ENCODE peak calls at places on chromosomes 12 and 14, in five cellular contexts. X, Z, O, V and G are unnamed samples.

GRCh38 chr12:113467514-113468364 is 3.9 kb downstream of the LHX5 start:
- DNase-seq in X (peak; percentile 37), Z (no peak), O (peak; percentile 44), V (no peak), G (no peak)

GRCh38 chr14:52706286-52706685 is 714 bp upstream of the PSMC6 start:
- DNase-seq in X (peak; percentile 82), Z (no peak), O (peak; percentile 20), V (no peak), G (peak; percentile 50)

GRCh38 chr12:103279444-103279843 is 216.3 kb downstream of the C12orf42 start:
- DNase-seq in X (no peak), Z (no peak), O (no peak), V (no peak), G (no peak)

GRCh38 chr12:33450480-33450879 is 10.9 kb upstream of the SYT10 start:
- DNase-seq in X (no peak), Z (no peak), O (no peak), V (no peak), G (no peak)

GRCh38 chr12:62813031-62813829 is 121.7 kb downstream of the PPM1H start:
- DNase-seq in X (peak; percentile 47), Z (peak; percentile 31), O (peak; percentile 83), V (no peak), G (peak; percentile 68)

GRCh38 chr12:31906581-31907286 is 52.5 kb upstream of the RESF1 start:
- DNase-seq in X (no peak), Z (no peak), O (peak; percentile 35), V (peak; percentile 7), G (no peak)

GRCh38 chr12:53499261-53500118 is at the start of gene MAP3K12:
- DNase-seq in X (peak; percentile 57), Z (no peak), O (peak; percentile 72), V (no peak), G (peak; percentile 46)

GRCh38 chr12:110934093-110934852 is 13.9 kb upstream of the MYL2 start:
- DNase-seq in X (no peak), Z (no peak), O (peak; percentile 77), V (peak; percentile 35), G (no peak)

GRCh38 chr12:118513554-118513953 is 137.2 kb downstream of the SUDS3 start:
- DNase-seq in X (no peak), Z (no peak), O (no peak), V (no peak), G (no peak)

GRCh38 chr14:105333020-105333490 is 18.5 kb downstream of the PACS2 start:
- DNase-seq in X (no peak), Z (no peak), O (no peak), V (no peak), G (no peak)

GRCh38 chr12:107110519-107110859 is 17.1 kb upstream of the CRY1 start:
- DNase-seq in X (no peak), Z (no peak), O (no peak), V (no peak), G (no peak)

GRCh38 chr14:24130717-24131548 is 474 bp downstream of the FITM1 start:
- DNase-seq in X (no peak), Z (no peak), O (no peak), V (peak; percentile 81), G (no peak)

GRCh38 chr12:53235742-53236442 is 3.9 kb upstream of the RARG start:
- DNase-seq in X (no peak), Z (no peak), O (no peak), V (no peak), G (no peak)

GRCh38 chr14:37587438-37587837 is 7.6 kb downstream of the FOXA1 start:
- DNase-seq in X (no peak), Z (no peak), O (no peak), V (no peak), G (peak; percentile 55)

GRCh38 chr12:30582943-30583342 is 112.7 kb downstream of the IPO8 start:
- DNase-seq in X (no peak), Z (no peak), O (no peak), V (no peak), G (no peak)

GRCh38 chr12:127284870-127285431 is 982.0 kb upstream of the TMEM132C start:
- DNase-seq in X (no peak), Z (no peak), O (no peak), V (no peak), G (peak; percentile 3)

GRCh38 chr12:112305951-112306350 is 76.3 kb downstream of the HECTD4 start:
- DNase-seq in X (no peak), Z (no peak), O (no peak), V (no peak), G (no peak)

GRCh38 chr12:105922670-105923102 is 216.1 kb downstream of the NUAK1 start:
- DNase-seq in X (no peak), Z (no peak), O (peak; percentile 76), V (no peak), G (peak; percentile 18)

GRCh38 chr12:43750814-43751213 is 7.8 kb downstream of the PUS7L start:
- DNase-seq in X (no peak), Z (no peak), O (no peak), V (no peak), G (no peak)

GRCh38 chr14:23877111-23877510 is 76.5 kb upstream of the DHRS4 start:
- DNase-seq in X (no peak), Z (no peak), O (no peak), V (no peak), G (no peak)

GRCh38 chr14:39381366-39381765 is 50.9 kb downstream of the FBXO33 start:
- DNase-seq in X (no peak), Z (no peak), O (no peak), V (no peak), G (no peak)

GRCh38 chr12:47601071-47601470 is 104.8 kb downstream of the RPAP3 start:
- DNase-seq in X (no peak), Z (no peak), O (no peak), V (no peak), G (no peak)

GRCh38 chr12:68780731-68781130 is 27.2 kb upstream of the MDM2 start:
- DNase-seq in X (no peak), Z (no peak), O (no peak), V (no peak), G (no peak)

GRCh38 chr14:105167303-105168092 is 1.1 kb downstream of the JAG2 start:
- DNase-seq in X (peak; percentile 68), Z (no peak), O (no peak), V (no peak), G (no peak)

DNA sequence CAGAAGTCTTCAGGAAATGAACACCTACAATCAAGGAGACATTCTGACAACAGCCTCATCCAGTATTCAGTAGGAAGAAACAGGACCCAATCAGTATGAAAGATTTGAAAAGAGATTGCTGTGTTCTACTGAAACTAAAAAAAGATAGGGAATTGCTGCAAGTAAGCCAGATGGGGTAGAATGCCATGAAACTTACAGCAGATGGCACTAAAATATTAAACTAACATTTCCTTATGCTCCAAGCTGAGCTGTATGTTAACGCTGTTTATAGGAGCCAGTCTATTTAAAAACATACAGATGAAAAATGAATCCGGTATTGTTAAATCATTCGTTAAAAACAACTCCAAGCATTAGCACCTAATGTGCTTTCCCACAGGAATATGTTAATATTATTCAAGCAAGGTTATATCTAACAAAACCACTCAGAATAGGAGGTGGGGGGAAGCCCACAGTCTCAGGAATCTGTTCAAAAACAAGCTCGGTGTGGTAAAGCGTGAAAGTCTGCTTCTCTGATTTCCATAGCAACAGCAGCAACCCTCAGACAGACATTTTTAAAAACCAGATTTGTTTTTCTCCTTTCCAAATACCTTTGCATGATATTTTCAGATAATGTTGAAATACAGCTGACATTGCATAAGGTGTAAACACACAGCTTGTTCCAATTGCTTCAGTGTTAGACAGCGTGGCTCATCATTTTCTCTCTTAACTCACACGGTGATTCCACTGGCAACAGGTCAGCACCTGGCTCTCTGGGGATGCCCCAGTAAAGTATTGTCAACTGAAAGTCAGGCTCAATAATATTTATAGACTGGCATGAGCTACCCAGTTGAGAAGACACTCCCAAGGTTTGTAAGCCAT is 131.4 kb upstream of the CCDC175 start:
- DNase-seq in X (no peak), Z (no peak), O (no peak), V (no peak), G (no peak)
- TF ChIP-seq JUN in X (no peak), Z (no peak), O (no peak), V (no peak), G (no peak)

DNA sequence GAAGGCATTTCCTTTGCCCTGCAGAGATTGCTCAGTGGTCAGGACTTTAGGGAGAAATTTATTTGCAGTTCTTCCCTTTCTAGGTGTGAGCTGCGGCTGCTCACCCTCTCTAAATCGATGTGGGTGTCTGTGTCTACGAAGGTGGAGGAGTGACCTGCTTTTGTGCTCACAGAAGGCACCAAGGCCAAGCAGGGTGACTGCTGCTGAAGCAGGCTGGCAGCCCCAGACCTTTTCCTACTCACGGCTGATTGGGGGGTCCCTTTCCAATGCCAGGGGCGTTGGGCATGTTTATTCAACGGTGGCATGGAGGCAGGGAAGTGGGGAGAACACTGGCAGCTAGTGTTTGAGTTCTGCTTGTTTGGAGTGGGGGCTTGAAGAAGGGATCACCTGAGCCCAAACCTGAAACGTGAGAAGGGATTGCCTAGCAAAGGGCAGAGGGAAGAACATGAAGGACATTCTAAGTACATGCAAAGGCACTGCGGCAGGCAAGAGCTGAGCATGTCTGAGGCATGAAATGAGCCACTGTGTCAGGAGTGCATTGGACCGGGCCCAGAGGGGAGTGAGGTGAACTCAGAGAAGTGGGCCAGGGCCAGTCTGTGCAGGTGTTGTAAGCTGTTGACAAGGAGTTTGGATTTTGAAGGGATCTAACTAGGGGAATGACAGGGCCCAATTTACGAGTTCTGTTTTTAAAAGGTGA is 56.3 kb downstream of the CACNA1C start:
- DNase-seq in X (no peak), Z (no peak), O (no peak), V (no peak), G (no peak)
- H3K27ac ChIP-seq in X (no peak overlapping the region), Z (no peak overlapping the region), O (no peak overlapping the region), V (no peak overlapping the region), G (no peak overlapping the region)

GRCh38 chr14:29236848-29237247 is 470.3 kb downstream of the FOXG1 start:
- DNase-seq in X (no peak), Z (no peak), O (peak; percentile 20), V (no peak), G (peak; percentile 80)
- TF ChIP-seq JUN in X (no peak), Z (no peak), O (no peak), V (no peak), G (peak; percentile 81)

GRCh38 chr14:89013698-89014569 is 189.5 kb downstream of the TTC8 start:
- DNase-seq in X (no peak), Z (no peak), O (no peak), V (no peak), G (no peak)
- H3K27ac ChIP-seq in X (no peak overlapping the region), Z (no peak overlapping the region), O (no peak overlapping the region), V (no peak overlapping the region), G (no peak overlapping the region)